ENCODE peak calls at places on chromosomes 11 and 22, in nine cellular contexts. One of them, this sample, is unnamed.

GRCh38 chr11:34105957-34106504 is 602 bp downstream of the NAT10 start:
- DNase-seq in glutamatergic neuron: no peak
- DNase-seq in choroid plexus epithelial cell: peak; percentile 49
- DNase-seq in left lobe of liver: no peak
- DNase-seq in MM.1S: no peak
- DNase-seq in AG04450: no peak
- DNase-seq in central memory CD8-positive, alpha-beta T cell: no peak
- DNase-seq in AG10803: peak; percentile 13
- DNase-seq in CD8-positive, alpha-beta memory T cell: no peak
- DNase-seq in this sample: no peak

GRCh38 chr22:25564320-25564978 is at the start of gene GRK3:
- DNase-seq in glutamatergic neuron: peak; percentile 74
- DNase-seq in choroid plexus epithelial cell: peak; percentile 9
- DNase-seq in left lobe of liver: peak; percentile 49
- DNase-seq in MM.1S: peak; percentile 64
- DNase-seq in AG04450: no peak
- DNase-seq in central memory CD8-positive, alpha-beta T cell: peak; percentile 13
- DNase-seq in AG10803: peak; percentile 13
- DNase-seq in CD8-positive, alpha-beta memory T cell: peak; percentile 36
- DNase-seq in this sample: peak; percentile 27

GRCh38 chr11:33687733-33688479 is 12.7 kb downstream of the C11orf91 start:
- DNase-seq in glutamatergic neuron: peak; percentile 58
- DNase-seq in choroid plexus epithelial cell: peak; percentile 89
- DNase-seq in left lobe of liver: no peak
- DNase-seq in MM.1S: peak; percentile 76
- DNase-seq in AG04450: no peak
- DNase-seq in central memory CD8-positive, alpha-beta T cell: no peak
- DNase-seq in AG10803: peak; percentile 77
- DNase-seq in CD8-positive, alpha-beta memory T cell: no peak
- DNase-seq in this sample: no peak

GRCh38 chr11:66112640-66113098 is 42.6 kb downstream of the PACS1 start:
- DNase-seq in glutamatergic neuron: no peak
- DNase-seq in choroid plexus epithelial cell: peak; percentile 85
- DNase-seq in left lobe of liver: no peak
- DNase-seq in MM.1S: no peak
- DNase-seq in AG04450: no peak
- DNase-seq in central memory CD8-positive, alpha-beta T cell: no peak
- DNase-seq in AG10803: peak; percentile 94
- DNase-seq in CD8-positive, alpha-beta memory T cell: no peak
- DNase-seq in this sample: no peak

GRCh38 chr11:71986131-71986530 is 12.6 kb upstream of the IL18BP start:
- DNase-seq in glutamatergic neuron: no peak
- DNase-seq in choroid plexus epithelial cell: no peak
- DNase-seq in left lobe of liver: no peak
- DNase-seq in MM.1S: no peak
- DNase-seq in AG04450: no peak
- DNase-seq in central memory CD8-positive, alpha-beta T cell: no peak
- DNase-seq in AG10803: no peak
- DNase-seq in CD8-positive, alpha-beta memory T cell: no peak
- DNase-seq in this sample: no peak

GRCh38 chr11:12165237-12165875 is 55.0 kb downstream of the MICAL2 start:
- DNase-seq in glutamatergic neuron: no peak
- DNase-seq in choroid plexus epithelial cell: no peak
- DNase-seq in left lobe of liver: no peak
- DNase-seq in MM.1S: no peak
- DNase-seq in AG04450: no peak
- DNase-seq in central memory CD8-positive, alpha-beta T cell: no peak
- DNase-seq in AG10803: no peak
- DNase-seq in CD8-positive, alpha-beta memory T cell: no peak
- DNase-seq in this sample: no peak

GRCh38 chr11:87398913-87399312 is 361.2 kb downstream of the TMEM135 start:
- DNase-seq in glutamatergic neuron: no peak
- DNase-seq in choroid plexus epithelial cell: no peak
- DNase-seq in left lobe of liver: no peak
- DNase-seq in MM.1S: no peak
- DNase-seq in AG04450: no peak
- DNase-seq in central memory CD8-positive, alpha-beta T cell: no peak
- DNase-seq in AG10803: peak; percentile 69
- DNase-seq in CD8-positive, alpha-beta memory T cell: no peak
- DNase-seq in this sample: no peak

GRCh38 chr22:45887202-45888131 is 89.5 kb downstream of the WNT7B start:
- DNase-seq in glutamatergic neuron: peak; percentile 12
- DNase-seq in choroid plexus epithelial cell: no peak
- DNase-seq in left lobe of liver: no peak
- DNase-seq in MM.1S: no peak
- DNase-seq in AG04450: no peak
- DNase-seq in central memory CD8-positive, alpha-beta T cell: no peak
- DNase-seq in AG10803: no peak
- DNase-seq in CD8-positive, alpha-beta memory T cell: no peak
- DNase-seq in this sample: no peak

GRCh38 chr11:46917109-46918086 is 952 bp downstream of the LRP4 start:
- DNase-seq in glutamatergic neuron: no peak
- DNase-seq in choroid plexus epithelial cell: no peak
- DNase-seq in left lobe of liver: no peak
- DNase-seq in MM.1S: no peak
- DNase-seq in AG04450: no peak
- DNase-seq in central memory CD8-positive, alpha-beta T cell: no peak
- DNase-seq in AG10803: no peak
- DNase-seq in CD8-positive, alpha-beta memory T cell: peak; percentile 9
- DNase-seq in this sample: peak; percentile 13

GRCh38 chr22:34599567-34599966 is 466.4 kb upstream of the ISX start:
- DNase-seq in glutamatergic neuron: no peak
- DNase-seq in choroid plexus epithelial cell: no peak
- DNase-seq in left lobe of liver: no peak
- DNase-seq in MM.1S: no peak
- DNase-seq in AG04450: no peak
- DNase-seq in central memory CD8-positive, alpha-beta T cell: no peak
- DNase-seq in AG10803: no peak
- DNase-seq in CD8-positive, alpha-beta memory T cell: no peak
- DNase-seq in this sample: no peak

GRCh38 chr11:30453705-30454104 is 130.8 kb downstream of the ARL14EP start:
- DNase-seq in glutamatergic neuron: no peak
- DNase-seq in choroid plexus epithelial cell: no peak
- DNase-seq in left lobe of liver: no peak
- DNase-seq in MM.1S: no peak
- DNase-seq in AG04450: no peak
- DNase-seq in central memory CD8-positive, alpha-beta T cell: no peak
- DNase-seq in AG10803: no peak
- DNase-seq in CD8-positive, alpha-beta memory T cell: no peak
- DNase-seq in this sample: no peak

GRCh38 chr11:35715649-35716048 is 53.1 kb downstream of the TRIM44 start:
- DNase-seq in glutamatergic neuron: no peak
- DNase-seq in choroid plexus epithelial cell: no peak
- DNase-seq in left lobe of liver: no peak
- DNase-seq in MM.1S: no peak
- DNase-seq in AG04450: no peak
- DNase-seq in central memory CD8-positive, alpha-beta T cell: no peak
- DNase-seq in AG10803: no peak
- DNase-seq in CD8-positive, alpha-beta memory T cell: no peak
- DNase-seq in this sample: no peak

GRCh38 chr11:13859986-13860385 is 102.5 kb upstream of the SPON1 start:
- DNase-seq in glutamatergic neuron: no peak
- DNase-seq in choroid plexus epithelial cell: no peak
- DNase-seq in left lobe of liver: no peak
- DNase-seq in MM.1S: no peak
- DNase-seq in AG04450: no peak
- DNase-seq in central memory CD8-positive, alpha-beta T cell: no peak
- DNase-seq in AG10803: no peak
- DNase-seq in CD8-positive, alpha-beta memory T cell: peak; percentile 24
- DNase-seq in this sample: peak; percentile 44

GRCh38 chr11:88284306-88285057 is 53.1 kb downstream of the CTSC start:
- DNase-seq in glutamatergic neuron: no peak
- DNase-seq in choroid plexus epithelial cell: peak; percentile 68
- DNase-seq in left lobe of liver: no peak
- DNase-seq in MM.1S: no peak
- DNase-seq in AG04450: no peak
- DNase-seq in central memory CD8-positive, alpha-beta T cell: no peak
- DNase-seq in AG10803: no peak
- DNase-seq in CD8-positive, alpha-beta memory T cell: no peak
- DNase-seq in this sample: no peak

GRCh38 chr11:122095950-122096942 is 19.8 kb downstream of the BLID start:
- DNase-seq in glutamatergic neuron: no peak
- DNase-seq in choroid plexus epithelial cell: peak; percentile 76
- DNase-seq in left lobe of liver: no peak
- DNase-seq in MM.1S: no peak
- DNase-seq in AG04450: no peak
- DNase-seq in central memory CD8-positive, alpha-beta T cell: no peak
- DNase-seq in AG10803: peak; percentile 60
- DNase-seq in CD8-positive, alpha-beta memory T cell: no peak
- DNase-seq in this sample: no peak

GRCh38 chr11:134032501-134033091 is 36.3 kb upstream of the JAM3 start:
- DNase-seq in glutamatergic neuron: peak; percentile 77
- DNase-seq in choroid plexus epithelial cell: no peak
- DNase-seq in left lobe of liver: no peak
- DNase-seq in MM.1S: no peak
- DNase-seq in AG04450: no peak
- DNase-seq in central memory CD8-positive, alpha-beta T cell: no peak
- DNase-seq in AG10803: peak; percentile 35
- DNase-seq in CD8-positive, alpha-beta memory T cell: peak; percentile 26
- DNase-seq in this sample: no peak

GRCh38 chr11:25159341-25159740 is 662.5 kb downstream of the LUZP2 start:
- DNase-seq in glutamatergic neuron: no peak
- DNase-seq in choroid plexus epithelial cell: peak; percentile 13
- DNase-seq in left lobe of liver: no peak
- DNase-seq in MM.1S: no peak
- DNase-seq in AG04450: no peak
- DNase-seq in central memory CD8-positive, alpha-beta T cell: no peak
- DNase-seq in AG10803: no peak
- DNase-seq in CD8-positive, alpha-beta memory T cell: no peak
- DNase-seq in this sample: no peak

GRCh38 chr22:24233816-24234215 is 11.1 kb downstream of the GGT5 start:
- DNase-seq in glutamatergic neuron: no peak
- DNase-seq in choroid plexus epithelial cell: no peak
- DNase-seq in left lobe of liver: no peak
- DNase-seq in MM.1S: no peak
- DNase-seq in AG04450: no peak
- DNase-seq in central memory CD8-positive, alpha-beta T cell: no peak
- DNase-seq in AG10803: no peak
- DNase-seq in CD8-positive, alpha-beta memory T cell: no peak
- DNase-seq in this sample: no peak

GRCh38 chr22:44497904-44498242 is at the start of gene RTL6:
- DNase-seq in glutamatergic neuron: no peak
- DNase-seq in choroid plexus epithelial cell: no peak
- DNase-seq in left lobe of liver: no peak
- DNase-seq in MM.1S: no peak
- DNase-seq in AG04450: no peak
- DNase-seq in central memory CD8-positive, alpha-beta T cell: no peak
- DNase-seq in AG10803: no peak
- DNase-seq in CD8-positive, alpha-beta memory T cell: no peak
- DNase-seq in this sample: no peak

GRCh38 chr11:129930306-129930705 is 34.9 kb upstream of the NFRKB start:
- DNase-seq in glutamatergic neuron: no peak
- DNase-seq in choroid plexus epithelial cell: peak; percentile 56
- DNase-seq in left lobe of liver: no peak
- DNase-seq in MM.1S: no peak
- DNase-seq in AG04450: no peak
- DNase-seq in central memory CD8-positive, alpha-beta T cell: no peak
- DNase-seq in AG10803: no peak
- DNase-seq in CD8-positive, alpha-beta memory T cell: no peak
- DNase-seq in this sample: no peak

GRCh38 chr11:102411142-102411541 is 41.4 kb downstream of the TMEM123 start:
- DNase-seq in glutamatergic neuron: no peak
- DNase-seq in choroid plexus epithelial cell: no peak
- DNase-seq in left lobe of liver: no peak
- DNase-seq in MM.1S: no peak
- DNase-seq in AG04450: no peak
- DNase-seq in central memory CD8-positive, alpha-beta T cell: no peak
- DNase-seq in AG10803: no peak
- DNase-seq in CD8-positive, alpha-beta memory T cell: no peak
- DNase-seq in this sample: no peak

GRCh38 chr22:18035740-18036139 is 11.4 kb upstream of the MICAL3 start:
- DNase-seq in glutamatergic neuron: no peak
- DNase-seq in choroid plexus epithelial cell: peak; percentile 46
- DNase-seq in left lobe of liver: peak; percentile 87
- DNase-seq in MM.1S: no peak
- DNase-seq in AG04450: no peak
- DNase-seq in central memory CD8-positive, alpha-beta T cell: no peak
- DNase-seq in AG10803: no peak
- DNase-seq in CD8-positive, alpha-beta memory T cell: no peak
- DNase-seq in this sample: no peak

GRCh38 chr11:122091850-122092249 is 24.2 kb downstream of the BLID start:
- DNase-seq in glutamatergic neuron: no peak
- DNase-seq in choroid plexus epithelial cell: no peak
- DNase-seq in left lobe of liver: no peak
- DNase-seq in MM.1S: no peak
- DNase-seq in AG04450: no peak
- DNase-seq in central memory CD8-positive, alpha-beta T cell: no peak
- DNase-seq in AG10803: peak; percentile 46
- DNase-seq in CD8-positive, alpha-beta memory T cell: no peak
- DNase-seq in this sample: no peak

GRCh38 chr11:129989437-129989836 is 13.2 kb downstream of the PRDM10 start:
- DNase-seq in glutamatergic neuron: no peak
- DNase-seq in choroid plexus epithelial cell: no peak
- DNase-seq in left lobe of liver: no peak
- DNase-seq in MM.1S: no peak
- DNase-seq in AG04450: no peak
- DNase-seq in central memory CD8-positive, alpha-beta T cell: no peak
- DNase-seq in AG10803: no peak
- DNase-seq in CD8-positive, alpha-beta memory T cell: no peak
- DNase-seq in this sample: no peak

GRCh38 chr11:15159085-15159484 is 44.4 kb downstream of the INSC start:
- DNase-seq in glutamatergic neuron: no peak
- DNase-seq in choroid plexus epithelial cell: peak; percentile 70
- DNase-seq in left lobe of liver: no peak
- DNase-seq in MM.1S: peak; percentile 33
- DNase-seq in AG04450: no peak
- DNase-seq in central memory CD8-positive, alpha-beta T cell: no peak
- DNase-seq in AG10803: peak; percentile 53
- DNase-seq in CD8-positive, alpha-beta memory T cell: no peak
- DNase-seq in this sample: no peak

GRCh38 chr22:43136255-43136654 is 6.9 kb downstream of the MCAT start:
- DNase-seq in glutamatergic neuron: peak; percentile 71
- DNase-seq in choroid plexus epithelial cell: peak; percentile 59
- DNase-seq in left lobe of liver: no peak
- DNase-seq in MM.1S: no peak
- DNase-seq in AG04450: no peak
- DNase-seq in central memory CD8-positive, alpha-beta T cell: no peak
- DNase-seq in AG10803: no peak
- DNase-seq in CD8-positive, alpha-beta memory T cell: peak; percentile 26
- DNase-seq in this sample: peak; percentile 22

GRCh38 chr11:22467248-22467647 is 129.1 kb downstream of the SLC17A6 start:
- DNase-seq in glutamatergic neuron: no peak
- DNase-seq in choroid plexus epithelial cell: no peak
- DNase-seq in left lobe of liver: no peak
- DNase-seq in MM.1S: no peak
- DNase-seq in AG04450: no peak
- DNase-seq in central memory CD8-positive, alpha-beta T cell: no peak
- DNase-seq in AG10803: peak; percentile 40
- DNase-seq in CD8-positive, alpha-beta memory T cell: no peak
- DNase-seq in this sample: no peak

GRCh38 chr22:47539374-47539773 is 776.9 kb downstream of the TBC1D22A start:
- DNase-seq in glutamatergic neuron: no peak
- DNase-seq in choroid plexus epithelial cell: no peak
- DNase-seq in left lobe of liver: no peak
- DNase-seq in MM.1S: no peak
- DNase-seq in AG04450: no peak
- DNase-seq in central memory CD8-positive, alpha-beta T cell: no peak
- DNase-seq in AG10803: no peak
- DNase-seq in CD8-positive, alpha-beta memory T cell: no peak
- DNase-seq in this sample: no peak

GRCh38 chr22:32847067-32847491 is 45.6 kb downstream of the TIMP3 start:
- DNase-seq in glutamatergic neuron: no peak
- DNase-seq in choroid plexus epithelial cell: peak; percentile 26
- DNase-seq in left lobe of liver: no peak
- DNase-seq in MM.1S: no peak
- DNase-seq in AG04450: no peak
- DNase-seq in central memory CD8-positive, alpha-beta T cell: no peak
- DNase-seq in AG10803: no peak
- DNase-seq in CD8-positive, alpha-beta memory T cell: no peak
- DNase-seq in this sample: no peak

GRCh38 chr11:91170711-91171110 is 947.9 kb upstream of the CHORDC1 start:
- DNase-seq in glutamatergic neuron: no peak
- DNase-seq in choroid plexus epithelial cell: peak; percentile 28
- DNase-seq in left lobe of liver: no peak
- DNase-seq in MM.1S: no peak
- DNase-seq in AG04450: no peak
- DNase-seq in central memory CD8-positive, alpha-beta T cell: no peak
- DNase-seq in AG10803: no peak
- DNase-seq in CD8-positive, alpha-beta memory T cell: no peak
- DNase-seq in this sample: no peak

This sample was measured in CD4-positive, alpha-beta memory T cell.